ENCODE peak calls at places on chromosomes 7 and 10, in eight cellular contexts. H, L, W, N, Y, I, K and A are unnamed samples.
A peak's percentile ranks its signal among the peaks of the same experiment; 100 is the strongest.

GRCh38 chr10:128577958-128578750 is 451.9 kb upstream of the MKI67 start:
- DNase-seq in L (no peak), K (no peak), W (no peak), N (no peak), H (no peak), Y (no peak), I (no peak), A (no peak)

GRCh38 chr7:22317632-22318031 is 39.3 kb downstream of the RAPGEF5 start:
- DNase-seq in Y (no peak), N (no peak), H (no peak), L (no peak), W (no peak), K (no peak), I (no peak), A (no peak)

GRCh38 chr10:91251430-91252056 is 31.1 kb downstream of the PCGF5 start:
- DNase-seq in Y (peak; percentile 38), K (no peak), N (peak; percentile 67), H (peak; percentile 65), I (peak; percentile 57), W (peak; percentile 42), L (peak; percentile 45), A (peak; percentile 59)

GRCh38 chr7:42445691-42446090 is 208.7 kb upstream of the GLI3 start:
- DNase-seq in I (no peak), H (no peak), N (no peak), L (no peak), Y (no peak), W (no peak), K (no peak), A (no peak)

GRCh38 chr7:151249034-151249731 is 689 bp upstream of the SMARCD3 start:
- DNase-seq in N (peak; percentile 92), K (peak; percentile 83), H (peak; percentile 60), Y (peak; percentile 64), L (no peak), I (no peak), W (peak; percentile 59), A (peak; percentile 76)

GRCh38 chr7:92835140-92835850 is 1.1 kb downstream of the CDK6 start:
- DNase-seq in Y (peak; percentile 78), L (peak; percentile 46), W (peak; percentile 79), N (peak; percentile 70), I (peak; percentile 62), H (no peak), K (peak; percentile 78), A (peak; percentile 44)

GRCh38 chr10:3192856-3193635 is 20.5 kb upstream of the PITRM1 start:
- DNase-seq in I (no peak), K (no peak), W (peak; percentile 52), H (peak; percentile 55), Y (no peak), N (no peak), L (peak; percentile 65), A (no peak)

GRCh38 chr10:71598673-71599072 is 120.9 kb downstream of the C10orf105 start:
- DNase-seq in W (peak; percentile 83), Y (no peak), H (peak; percentile 85), N (peak; percentile 89), L (peak; percentile 75), K (peak; percentile 78), I (peak; percentile 80), A (peak; percentile 87)

GRCh38 chr10:34109952-34110702 is 705.0 kb downstream of the PARD3 start:
- DNase-seq in K (no peak), L (no peak), H (no peak), W (peak; percentile 90), Y (no peak), N (no peak), I (no peak), A (no peak)

GRCh38 chr10:77915299-77916105 is 11.1 kb downstream of the DLG5 start:
- DNase-seq in H (no peak), W (no peak), I (no peak), K (no peak), N (no peak), L (no peak), Y (no peak), A (no peak)

GRCh38 chr7:128236924-128237586 is 4.0 kb upstream of the LEP start:
- DNase-seq in K (no peak), I (no peak), L (no peak), H (no peak), Y (peak; percentile 97), W (peak; percentile 84), N (no peak), A (no peak)

GRCh38 chr7:844514-844913 is 12.2 kb downstream of the SUN1 start:
- DNase-seq in Y (no peak), L (no peak), I (no peak), H (no peak), N (no peak), K (no peak), W (no peak), A (no peak)

GRCh38 chr7:12493407-12493806 is 77.1 kb upstream of the SCIN start:
- DNase-seq in L (no peak), I (no peak), W (peak; percentile 50), K (no peak), N (no peak), Y (no peak), H (no peak), A (no peak)

GRCh38 chr10:11223081-11223480 is 205.4 kb downstream of the CELF2 start:
- DNase-seq in W (no peak), H (no peak), Y (no peak), I (no peak), K (no peak), L (no peak), N (no peak), A (no peak)

GRCh38 chr10:115514895-115515294 is 421.7 kb downstream of the ATRNL1 start:
- DNase-seq in Y (peak; percentile 4), N (no peak), W (no peak), L (no peak), K (no peak), H (no peak), I (no peak), A (no peak)

GRCh38 chr10:19628767-19629443 is 187.3 kb upstream of the PLXDC2 start:
- DNase-seq in H (no peak), K (no peak), N (no peak), L (no peak), Y (no peak), I (no peak), W (no peak), A (no peak)

GRCh38 chr10:89553064-89553734 is 17.8 kb upstream of the SLC16A12 start:
- DNase-seq in W (peak; percentile 84), K (no peak), Y (no peak), I (no peak), H (no peak), N (no peak), L (no peak), A (no peak)

DNA sequence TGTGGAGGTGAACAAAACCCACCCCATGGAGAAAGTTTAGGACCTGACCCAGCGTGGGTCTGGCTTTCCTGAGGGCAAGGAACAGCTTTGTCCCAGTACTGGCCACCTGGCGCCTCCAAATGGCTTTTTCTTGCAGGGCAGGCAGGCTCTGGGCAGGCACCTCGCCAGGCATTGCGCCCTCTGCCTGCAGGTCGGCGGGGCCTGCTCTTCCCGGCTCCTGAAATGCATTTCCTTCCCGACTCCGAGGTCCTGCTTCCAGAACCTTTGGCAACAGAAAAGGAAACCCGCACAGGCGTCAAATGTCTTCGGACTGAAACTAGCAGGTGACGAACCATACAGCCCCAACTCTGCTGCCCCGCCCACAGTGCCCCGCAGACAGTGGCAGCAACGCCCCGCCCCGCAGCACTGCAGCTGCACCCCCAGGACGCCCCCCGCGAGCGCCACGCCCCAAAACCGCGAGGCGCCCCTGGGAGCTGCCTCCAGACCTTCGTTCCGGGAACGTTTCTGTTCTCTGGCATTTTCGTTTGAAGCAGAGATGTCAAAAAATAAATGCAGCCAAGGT is 65.5 kb downstream of the C10orf143 start:
- DNase-seq in W (no peak), I (no peak), Y (no peak), H (no peak), L (peak; percentile 4), N (peak; percentile 52), K (peak; percentile 48), A (no peak)
- TF ChIP-seq CTCF in W (no peak), I (no peak), Y (no peak), H (no peak), L (no peak), N (no peak), K (no peak), A (no peak)

GRCh38 chr7:50073093-50073492 is 20.0 kb downstream of the ZPBP start:
- DNase-seq in Y (no peak), H (no peak), N (no peak), K (no peak), L (no peak), W (no peak), I (no peak), A (no peak)

GRCh38 chr7:50068026-50068425 is 25.0 kb downstream of the ZPBP start:
- DNase-seq in L (no peak), N (no peak), Y (no peak), K (no peak), H (no peak), I (no peak), W (no peak), A (no peak)

GRCh38 chr7:50068850-50069551 is 24.0 kb downstream of the ZPBP start:
- DNase-seq in W (peak; percentile 42), K (no peak), L (no peak), Y (no peak), H (no peak), N (no peak), I (no peak), A (peak; percentile 31)

DNA sequence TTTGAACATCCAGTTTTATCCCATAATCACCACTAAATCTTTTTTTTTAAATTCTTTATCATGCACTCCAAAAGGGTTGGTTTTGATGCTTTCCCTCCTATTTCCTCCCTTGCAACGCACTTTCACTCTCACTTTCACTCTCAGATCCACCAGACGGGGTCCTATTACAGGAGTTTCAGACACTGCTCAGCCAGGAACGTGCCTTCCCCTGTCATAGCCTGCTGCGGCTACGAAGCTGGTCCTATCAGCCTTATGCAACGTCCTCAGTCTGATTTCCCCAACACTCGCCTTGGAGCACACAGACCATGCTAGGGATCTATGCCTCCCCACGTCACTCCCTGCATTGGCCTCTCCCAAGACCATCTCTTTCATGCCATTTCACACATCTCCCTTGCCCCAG is 23.4 kb downstream of the ZPBP start:
- DNase-seq in I (peak; percentile 50), Y (no peak), L (no peak), W (no peak), H (no peak), N (no peak), K (no peak), A (no peak)
- H3K27ac ChIP-seq in I (peak overlapping the region; percentile 58), Y (no peak overlapping the region), L (peak overlapping the region; percentile 81), W (no peak overlapping the region), H (peak overlapping the region; percentile 31), N (peak overlapping the region; percentile 48), K (peak overlapping the region; percentile 76), A (peak overlapping the region; percentile 71)

DNA sequence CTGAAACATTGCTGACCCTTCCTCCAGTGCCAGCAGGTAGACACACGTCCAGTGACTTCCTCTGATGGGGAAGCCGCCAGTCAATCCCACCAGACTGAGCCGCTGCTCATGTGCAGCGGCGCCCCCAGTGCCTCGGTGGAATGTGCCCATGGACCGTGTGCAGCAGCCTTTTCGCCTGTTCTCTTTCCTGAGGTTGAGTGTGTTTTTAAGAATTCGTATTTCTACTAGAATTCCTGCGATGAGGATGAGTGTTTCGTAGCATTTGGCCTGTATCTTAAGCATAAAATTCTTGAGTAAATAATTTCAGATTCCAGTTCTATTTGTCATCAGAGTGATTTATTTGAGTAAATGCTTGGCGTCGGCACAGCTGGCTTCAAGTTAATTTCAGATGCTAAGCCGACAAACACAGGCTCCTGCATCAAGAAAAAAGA is 35.4 kb downstream of the BNIP3 start:
- DNase-seq in I (no peak), K (peak; percentile 47), Y (no peak), L (no peak), W (peak; percentile 76), H (no peak), N (peak; percentile 62), A (peak; percentile 28)
- TF ChIP-seq CTCF in I (no peak), K (no peak), Y (no peak), L (no peak), W (peak; percentile 17), H (no peak), N (no peak), A (no peak)

GRCh38 chr7:2224491-2224928 is 8.2 kb downstream of the MAD1L1 start:
- DNase-seq in H (no peak), Y (no peak), W (no peak), I (no peak), K (no peak), N (no peak), L (no peak), A (no peak)
- H3K27ac ChIP-seq in H (no peak overlapping the region), Y (no peak overlapping the region), W (no peak overlapping the region), I (no peak overlapping the region), K (peak overlapping the region; percentile 63), N (no peak overlapping the region), L (no peak overlapping the region), A (no peak overlapping the region)